ENCODE peak calls at places on chromosomes 7 and 10, in six cellular contexts. S is CD8-positive, alpha-beta memory T cell; X is GM12865; P is left cardiac atrium; Z is neural crest cell; L is EH. R is an unnamed sample.
A peak's percentile ranks its signal among the peaks of the same experiment; 100 is the strongest.

GRCh38 chr7:102196028-102196427 is 90.6 kb upstream of the SH2B2 start:
- DNase-seq in S (no peak), L (no peak), Z (no peak), P (no peak), X (no peak), R (no peak)

GRCh38 chr7:129665013-129665401 is 53.5 kb downstream of the NRF1 start:
- DNase-seq in S (no peak), Z (no peak), P (peak; percentile 26), X (no peak), L (peak; percentile 96), R (no peak)

GRCh38 chr7:70143089-70144044 is 545.1 kb downstream of the AUTS2 start:
- DNase-seq in S (no peak), P (no peak), X (no peak), L (no peak), Z (no peak), R (no peak)

GRCh38 chr10:123808873-123809272 is 82.7 kb downstream of the CPXM2 start:
- DNase-seq in S (no peak), P (no peak), Z (no peak), X (no peak), L (peak; percentile 94), R (peak; percentile 26)

GRCh38 chr7:157389951-157390730 is 53.3 kb downstream of the DNAJB6 start:
- DNase-seq in P (no peak), Z (no peak), X (no peak), L (peak; percentile 6), S (no peak), R (no peak)

GRCh38 chr7:1883031-1883761 is 213.1 kb downstream of the ELFN1 start:
- DNase-seq in S (no peak), L (peak; percentile 98), P (no peak), Z (no peak), X (no peak), R (no peak)

GRCh38 chr10:86344281-86344680 is 22.3 kb downstream of the GRID1 start:
- DNase-seq in X (no peak), L (no peak), Z (no peak), P (no peak), S (no peak), R (no peak)

GRCh38 chr10:96292971-96293909 is 11.0 kb upstream of the DNTT start:
- DNase-seq in S (no peak), P (no peak), X (peak; percentile 76), L (peak; percentile 46), Z (peak; percentile 9), R (no peak)

GRCh38 chr7:132066776-132067175 is 509.5 kb downstream of the PLXNA4 start:
- DNase-seq in X (no peak), S (no peak), Z (no peak), L (peak; percentile 64), P (peak; percentile 53), R (peak; percentile 66)

GRCh38 chr7:16397497-16398210 is 23.7 kb downstream of the CRPPA start:
- DNase-seq in Z (no peak), S (no peak), X (no peak), P (no peak), L (no peak), R (no peak)

GRCh38 chr10:44045020-44045419 is 339.9 kb downstream of the CXCL12 start:
- DNase-seq in P (no peak), S (no peak), L (peak; percentile 86), Z (no peak), X (no peak), R (peak; percentile 50)

GRCh38 chr7:140771826-140772225 is 75.3 kb downstream of the NDUFB2 start:
- DNase-seq in X (no peak), Z (no peak), L (peak; percentile 44), S (no peak), P (no peak), R (no peak)

GRCh38 chr10:3265081-3265480 is 92.5 kb upstream of the PITRM1 start:
- DNase-seq in X (no peak), P (no peak), Z (no peak), L (peak; percentile 46), S (no peak), R (no peak)

GRCh38 chr7:106071999-106072714 is 40.0 kb downstream of the SYPL1 start:
- DNase-seq in S (no peak), Z (no peak), L (no peak), X (no peak), P (peak; percentile 56), R (no peak)

GRCh38 chr10:101721806-101722205 is 26.8 kb upstream of the FBXW4 start:
- DNase-seq in P (no peak), Z (no peak), X (no peak), L (no peak), S (no peak), R (no peak)

GRCh38 chr10:71799785-71800453 is 26.6 kb upstream of the VSIR start:
- DNase-seq in L (no peak), P (no peak), S (no peak), X (no peak), Z (no peak), R (no peak)

GRCh38 chr10:62492012-62492869 is 118.1 kb downstream of the ZNF365 start:
- DNase-seq in X (peak; percentile 64), Z (no peak), P (no peak), L (peak; percentile 19), S (no peak), R (no peak)

GRCh38 chr7:26305869-26306665 is 14.4 kb downstream of the SNX10 start:
- DNase-seq in P (no peak), S (no peak), L (no peak), X (no peak), Z (no peak), R (no peak)

GRCh38 chr7:42407828-42408227 is 170.8 kb upstream of the GLI3 start:
- DNase-seq in P (no peak), S (no peak), Z (no peak), X (no peak), L (peak; percentile 2), R (no peak)

GRCh38 chr10:96814264-96814663 is 17.8 kb upstream of the LCOR start:
- DNase-seq in Z (no peak), L (peak; percentile 90), S (no peak), P (no peak), X (no peak), R (no peak)

GRCh38 chr7:100358857-100359212 is 918 bp downstream of the PILRB start:
- DNase-seq in X (no peak), S (no peak), P (no peak), L (no peak), Z (no peak), R (no peak)

GRCh38 chr10:34454590-34455289 is 360.4 kb downstream of the PARD3 start:
- DNase-seq in L (peak; percentile 5), S (no peak), P (no peak), Z (no peak), X (no peak), R (no peak)

GRCh38 chr10:98262571-98262970 is 5.4 kb downstream of the LOXL4 start:
- DNase-seq in X (peak; percentile 56), Z (no peak), S (no peak), L (peak; percentile 52), P (no peak), R (peak; percentile 59)

GRCh38 chr10:78081292-78081691 is 47.6 kb downstream of the RPS24 start:
- DNase-seq in X (no peak), S (no peak), L (no peak), Z (no peak), P (no peak), R (no peak)

R was measured in right atrium auricular region.